ENCODE peak calls at places on chromosome 13, in seven cellular contexts. Q is HCT116, B is AG08396, E is H54, C is pons, P is uterus, S is mucosa of descending colon. R is an unnamed sample.

GRCh38 chr13:32098275-32098674 is 66.7 kb downstream of the FRY start:
- DNase-seq in Q (no peak), B (no peak), E (no peak), C (no peak), P (no peak), S (no peak), R (no peak)

GRCh38 chr13:20503088-20504083 is 22.3 kb downstream of the CRYL1 start:
- DNase-seq in Q (no peak), B (no peak), E (no peak), C (no peak), P (no peak), S (no peak), R (no peak)

GRCh38 chr13:33303885-33304284 is 18.3 kb upstream of the STARD13 start:
- DNase-seq in Q (no peak), B (no peak), E (no peak), C (no peak), P (no peak), S (no peak), R (no peak)

GRCh38 chr13:79481685-79482052 is 714 bp downstream of the NDFIP2 start:
- DNase-seq in Q (no peak), B (no peak), E (no peak), C (no peak), P (no peak), S (peak; percentile 55), R (peak; percentile 24)

GRCh38 chr13:45335397-45336024 is 5.5 kb downstream of the TPT1 start:
- DNase-seq in Q (no peak), B (no peak), E (no peak), C (no peak), P (no peak), S (no peak), R (no peak)

GRCh38 chr13:50577806-50578205 is 265.7 kb downstream of the DLEU7 start:
- DNase-seq in Q (no peak), B (no peak), E (no peak), C (no peak), P (no peak), S (no peak), R (no peak)

GRCh38 chr13:112062619-112063308 is 4.2 kb upstream of the SOX1 start:
- DNase-seq in Q (no peak), B (no peak), E (no peak), C (no peak), P (no peak), S (no peak), R (no peak)

GRCh38 chr13:112647256-112647655 is 42.6 kb upstream of the ATP11A start:
- DNase-seq in Q (no peak), B (no peak), E (no peak), C (no peak), P (no peak), S (no peak), R (no peak)

GRCh38 chr13:40961224-40961623 is 57.9 kb downstream of the ELF1 start:
- DNase-seq in Q (no peak), B (no peak), E (no peak), C (no peak), P (no peak), S (no peak), R (no peak)

GRCh38 chr13:38602261-38602660 is 84.6 kb upstream of the FREM2 start:
- DNase-seq in Q (no peak), B (no peak), E (no peak), C (no peak), P (no peak), S (no peak), R (no peak)

GRCh38 chr13:113636266-113636963 is 21.6 kb downstream of the ATP4B start:
- DNase-seq in Q (no peak), B (no peak), E (no peak), C (no peak), P (no peak), S (no peak), R (no peak)

GRCh38 chr13:96299235-96299634 is 209.3 kb downstream of the HS6ST3 start:
- DNase-seq in Q (no peak), B (no peak), E (no peak), C (no peak), P (no peak), S (no peak), R (no peak)

GRCh38 chr13:112968910-112969691 is at the start of gene MCF2L:
- DNase-seq in Q (no peak), B (peak; percentile 67), E (no peak), C (peak; percentile 62), P (no peak), S (peak; percentile 64), R (peak; percentile 12)

GRCh38 chr13:23630349-23631093 is 60.3 kb downstream of the TNFRSF19 start:
- DNase-seq in Q (no peak), B (no peak), E (no peak), C (no peak), P (no peak), S (no peak), R (no peak)

GRCh38 chr13:48532146-48532472 is 771 bp downstream of the RCBTB2 start:
- DNase-seq in Q (no peak), B (no peak), E (no peak), C (peak; percentile 73), P (no peak), S (no peak), R (no peak)

GRCh38 chr13:31090921-31091624 is 70.6 kb downstream of the HSPH1 start:
- DNase-seq in Q (no peak), B (no peak), E (no peak), C (no peak), P (no peak), S (no peak), R (no peak)

R was measured in activated T-helper 2 cell treated with anti-CD3 and anti-CD28 coated beads, Interferon-gamma antibody, Interleukin-2, Interleukin-4, amounts not matched to agents 10 μg/mL and 5 μg/mL and 100 μg/mL, durations not matched to agents 14 hours and 24 hours and 36 hours.